ENCODE peak calls at places on chromosome 20, in ten cellular contexts. E is mesenchymal stem cell; S is activated effector memory CD4-positive, alpha-beta T cell treated with anti-CD3 and anti-CD28 coated beads, Interleukin-2, amount 50 U/mL, for 16 hours; T is activated CD8-positive, alpha-beta memory T cell treated with anti-CD3 and anti-CD28 coated beads for 48 hours; Q is caudate nucleus; X is hippocampal formation; M is activated CD4-positive, alpha-beta T cell treated with anti-CD3 and anti-CD28 coated beads for 1 hour; B is T-helper 17 cell; F is bronchial epithelial cell; K is cardiac fibroblast. P is an unnamed sample.

GRCh38 chr20:63567382-63568169 is 6.5 kb downstream of the HELZ2 start:
- DNase-seq in E (peak), S (peak), T (peak), Q (no peak), X (no peak), M (no peak), B (peak), F (no peak), K (no peak), P (no peak)

GRCh38 chr20:61718361-61718760 is 347.3 kb downstream of the TAF4 start:
- DNase-seq in E (no peak), S (no peak), T (no peak), Q (no peak), X (no peak), M (no peak), B (no peak), F (no peak), K (no peak), P (no peak)

GRCh38 chr20:4684837-4685413 is 36.8 kb upstream of the PRND start:
- DNase-seq in E (peak), S (no peak), T (no peak), Q (no peak), X (no peak), M (no peak), B (no peak), F (peak), K (peak), P (peak)

GRCh38 chr20:13428684-13429083 is 207.6 kb downstream of the ISM1 start:
- DNase-seq in E (no peak), S (no peak), T (no peak), Q (no peak), X (no peak), M (no peak), B (no peak), F (no peak), K (no peak), P (no peak)

GRCh38 chr20:62703853-62704228 is 4.8 kb upstream of the NTSR1 start:
- DNase-seq in E (no peak), S (no peak), T (no peak), Q (no peak), X (no peak), M (no peak), B (no peak), F (no peak), K (peak), P (no peak)

GRCh38 chr20:59925359-59925758 is 8.1 kb downstream of the SYCP2 start:
- DNase-seq in E (no peak), S (no peak), T (no peak), Q (no peak), X (no peak), M (no peak), B (no peak), F (no peak), K (no peak), P (no peak)

GRCh38 chr20:3777726-3778629 is 3.3 kb downstream of the SPEF1 start:
- DNase-seq in E (peak), S (peak), T (no peak), Q (no peak), X (no peak), M (no peak), B (no peak), F (peak), K (peak), P (no peak)

GRCh38 chr20:49219924-49220831 is 962 bp downstream of the DDX27 start:
- DNase-seq in E (peak), S (peak), T (no peak), Q (no peak), X (no peak), M (no peak), B (no peak), F (no peak), K (no peak), P (no peak)

GRCh38 chr20:58235010-58235409 is 6.6 kb upstream of the ANKRD60 start:
- DNase-seq in E (no peak), S (no peak), T (no peak), Q (no peak), X (no peak), M (no peak), B (no peak), F (no peak), K (no peak), P (no peak)

GRCh38 chr20:17859616-17860232 is 108.9 kb downstream of the SNX5 start:
- DNase-seq in E (no peak), S (no peak), T (no peak), Q (peak), X (no peak), M (no peak), B (no peak), F (no peak), K (no peak), P (peak)

GRCh38 chr20:34863421-34863965 is 9.2 kb downstream of the GGT7 start:
- DNase-seq in E (no peak), S (no peak), T (no peak), Q (no peak), X (no peak), M (no peak), B (no peak), F (no peak), K (no peak), P (no peak)

GRCh38 chr20:3714092-3714491 is 1.7 kb upstream of the SIGLEC1 start:
- DNase-seq in E (no peak), S (no peak), T (no peak), Q (no peak), X (no peak), M (no peak), B (no peak), F (no peak), K (no peak), P (no peak)

GRCh38 chr20:24918579-24919566 is 30.2 kb upstream of the CST7 start:
- DNase-seq in E (no peak), S (no peak), T (no peak), Q (no peak), X (no peak), M (no peak), B (no peak), F (no peak), K (no peak), P (no peak)

GRCh38 chr20:37471741-37472235 is 49.3 kb upstream of the NNAT start:
- DNase-seq in E (no peak), S (no peak), T (no peak), Q (no peak), X (no peak), M (no peak), B (no peak), F (no peak), K (no peak), P (no peak)

GRCh38 chr20:35307666-35308653 is 15.7 kb upstream of the FAM83C start:
- DNase-seq in E (peak), S (no peak), T (no peak), Q (peak), X (peak), M (no peak), B (no peak), F (peak), K (peak), P (peak)

GRCh38 chr20:21102252-21102609 is 3.9 kb downstream of the LINC00237 start:
- DNase-seq in E (no peak), S (peak), T (no peak), Q (peak), X (no peak), M (no peak), B (no peak), F (no peak), K (no peak), P (no peak)

P was measured in occipital lobe.